ENCODE peak calls at places on chromosomes 5 and 9, in four cellular contexts. I is spleen, W is A549, U is heart left ventricle. V is an unnamed sample.

GRCh38 chr5:96745025-96745424 is 62.7 kb downstream of the ERAP1 start:
- DNase-seq in I (no peak), W (no peak), U (no peak), V (no peak)

GRCh38 chr5:115136294-115136693 is 33.4 kb downstream of the TRIM36 start:
- DNase-seq in I (no peak), W (no peak), U (no peak), V (no peak)

GRCh38 chr5:116765441-116765840 is 190.8 kb upstream of the SEMA6A start:
- DNase-seq in I (no peak), W (peak; percentile 10), U (no peak), V (no peak)

GRCh38 chr5:9295466-9295801 is 250.4 kb downstream of the SEMA5A start:
- DNase-seq in I (no peak), W (no peak), U (no peak), V (no peak)

GRCh38 chr5:86968311-86968753 is 299.4 kb upstream of the RASA1 start:
- DNase-seq in I (no peak), W (peak; percentile 46), U (peak; percentile 54), V (no peak)

GRCh38 chr5:120055858-120056257 is 408.2 kb upstream of the PRR16 start:
- DNase-seq in I (no peak), W (peak; percentile 17), U (no peak), V (no peak)

GRCh38 chr5:67880358-67880810 is 335.2 kb upstream of the PIK3R1 start:
- DNase-seq in I (no peak), W (no peak), U (no peak), V (no peak)

GRCh38 chr5:137837741-137838389 is 29.8 kb upstream of the MYOT start:
- DNase-seq in I (no peak), W (no peak), U (no peak), V (no peak)

GRCh38 chr9:134533850-134534585 is 107.6 kb upstream of the COL5A1 start:
- DNase-seq in I (peak; percentile 37), W (no peak), U (no peak), V (peak; percentile 38)

GRCh38 chr5:178330791-178331404 is 98.3 kb upstream of the PHYKPL start:
- DNase-seq in I (peak; percentile 76), W (no peak), U (peak; percentile 27), V (peak; percentile 45)

GRCh38 chr5:126360467-126360866 is 62.7 kb upstream of the GRAMD2B start:
- DNase-seq in I (no peak), W (no peak), U (no peak), V (no peak)

GRCh38 chr5:126357585-126358342 is 65.4 kb upstream of the GRAMD2B start:
- DNase-seq in I (no peak), W (no peak), U (no peak), V (no peak)

GRCh38 chr5:126358525-126358924 is 64.7 kb upstream of the GRAMD2B start:
- DNase-seq in I (no peak), W (no peak), U (no peak), V (no peak)

GRCh38 chr5:126363658-126364057 is 59.6 kb upstream of the GRAMD2B start:
- DNase-seq in I (no peak), W (no peak), U (no peak), V (no peak)

DNA sequence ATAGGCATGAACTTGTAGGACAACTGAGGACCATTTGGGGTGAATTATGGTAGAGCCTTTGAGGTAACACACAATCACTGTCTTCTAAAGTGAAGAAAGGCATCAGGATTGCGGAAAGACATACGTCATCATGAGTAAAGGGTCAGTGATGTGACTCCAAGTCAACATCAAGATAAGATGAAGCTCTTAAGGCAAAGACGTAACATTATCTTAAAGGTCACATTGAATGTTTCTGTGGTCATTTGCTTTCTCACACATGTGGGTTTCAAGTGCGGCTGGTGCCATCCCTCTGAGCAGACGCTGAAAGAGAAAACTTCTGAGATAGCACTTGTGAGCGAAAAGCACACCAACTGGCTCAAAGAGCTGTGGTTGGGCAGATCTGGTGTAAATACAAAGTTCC is 63.3 kb upstream of the GRAMD2B start:
- DNase-seq in I (no peak), W (no peak), U (no peak), V (no peak)
- H3K4me1 ChIP-seq in I (no peaks in the 10 kb centered on the region), W (no peaks in the 10 kb centered on the region), U (no peaks in the 10 kb centered on the region), V (peaks cover 9% of the 10 kb centered on the region)

DNA sequence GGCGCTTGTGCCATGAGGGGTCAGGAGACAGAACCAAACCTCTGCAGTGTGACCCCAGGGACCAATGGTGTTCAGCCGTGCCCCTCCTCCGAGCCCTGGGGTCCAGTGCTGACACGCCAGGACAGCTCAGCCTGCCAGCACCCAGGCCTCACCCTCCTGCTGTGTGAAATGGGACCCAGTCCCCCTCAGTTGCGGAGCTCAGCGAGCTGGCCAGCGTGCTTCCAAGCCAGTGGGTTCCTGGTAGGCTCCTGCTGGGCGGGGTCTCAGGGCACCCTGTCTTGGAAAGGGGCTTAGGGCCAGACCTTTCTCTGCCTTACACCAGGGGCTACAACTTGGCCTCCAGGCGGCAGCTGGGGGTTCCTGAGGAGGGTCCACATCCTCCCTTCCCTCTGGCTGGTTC is 4.4 kb downstream of the RNF44 start:
- DNase-seq in I (peak; percentile 85), W (no peak), U (no peak), V (no peak)
- H3K4me1 ChIP-seq in I (peaks cover 74% of the 10 kb centered on the region), W (peaks cover 40% of the 10 kb centered on the region), U (peaks cover 63% of the 10 kb centered on the region), V (peaks cover 22% of the 10 kb centered on the region)

GRCh38 chr9:131028221-131028884 is 19.4 kb downstream of the LAMC3 start:
- DNase-seq in I (no peak), W (no peak), U (no peak), V (no peak)
- H3K4me1 ChIP-seq in I (no peaks in the 10 kb centered on the region), W (peaks cover 11% of the 10 kb centered on the region), U (no peaks in the 10 kb centered on the region), V (no peaks in the 10 kb centered on the region)

GRCh38 chr9:90857855-90858254 is 56.2 kb downstream of the SYK start:
- DNase-seq in I (no peak), W (no peak), U (no peak), V (no peak)

GRCh38 chr9:90858505-90858904 is 56.9 kb downstream of the SYK start:
- DNase-seq in I (no peak), W (no peak), U (no peak), V (no peak)

GRCh38 chr9:90854637-90855036 is 53.0 kb downstream of the SYK start:
- DNase-seq in I (no peak), W (no peak), U (no peak), V (no peak)

GRCh38 chr9:90855208-90856000 is 53.8 kb downstream of the SYK start:
- DNase-seq in I (no peak), W (no peak), U (no peak), V (no peak)

DNA sequence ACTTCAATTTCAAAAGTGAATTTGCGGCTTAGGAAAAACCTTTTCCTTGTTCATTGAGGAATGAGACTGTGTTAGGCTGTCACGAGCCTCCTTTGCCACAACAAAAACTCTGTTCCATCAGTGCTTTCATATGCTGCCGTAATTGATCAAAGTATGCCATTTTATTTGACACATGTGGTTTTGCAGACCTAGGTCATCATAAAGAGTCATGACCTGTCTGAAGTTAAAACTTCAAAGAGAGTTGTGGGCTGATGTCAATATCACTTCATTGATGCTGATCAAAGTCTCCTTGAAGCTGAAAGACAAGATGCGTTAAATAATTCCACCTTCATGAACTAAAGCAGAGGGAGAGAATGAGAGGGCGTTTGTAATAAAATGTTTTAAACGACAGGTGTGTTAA is 55.5 kb downstream of the SYK start:
- DNase-seq in I (no peak), W (no peak), U (no peak), V (no peak)
- H3K4me1 ChIP-seq in I (peaks cover 24% of the 10 kb centered on the region), W (no peaks in the 10 kb centered on the region), U (no peaks in the 10 kb centered on the region), V (peaks cover 10% of the 10 kb centered on the region)

V was measured in RWPE2.